ENCODE peak calls at places on chromosomes 16 and 17, in six cellular contexts. V is psoas muscle; F is cardiac muscle cell; A is heart right ventricle; K is effector memory CD4-positive, alpha-beta T cell; E is A549. J is an unnamed sample.

GRCh38 chr16:14249291-14250032 is 178.3 kb downstream of the MRTFB start:
- DNase-seq in K (peak; percentile 3), V (no peak), A (no peak), F (peak; percentile 58), E (peak; percentile 46), J (peak; percentile 8)

GRCh38 chr17:56203430-56203829 is 50.2 kb downstream of the ANKFN1 start:
- DNase-seq in V (no peak), A (no peak), F (no peak), K (no peak), E (peak; percentile 81), J (no peak)

GRCh38 chr17:1967092-1967662 is 58.0 kb downstream of the RTN4RL1 start:
- DNase-seq in V (no peak), F (no peak), K (no peak), E (no peak), A (no peak), J (no peak)

GRCh38 chr17:47076171-47076570 is 97.1 kb upstream of the RPRML start:
- DNase-seq in A (no peak), V (no peak), F (peak; percentile 15), E (no peak), K (no peak), J (no peak)

GRCh38 chr16:76583995-76584394 is 306.8 kb downstream of the CNTNAP4 start:
- DNase-seq in A (no peak), F (no peak), V (no peak), E (no peak), K (no peak), J (no peak)

GRCh38 chr16:54136276-54136625 is 150.3 kb downstream of the IRX3 start:
- DNase-seq in K (no peak), E (no peak), V (no peak), F (peak; percentile 46), A (no peak), J (no peak)

GRCh38 chr17:49616086-49616485 is 40.4 kb downstream of the NXPH3 start:
- DNase-seq in F (peak; percentile 15), K (no peak), V (no peak), E (peak; percentile 31), A (no peak), J (no peak)

GRCh38 chr17:58630883-58631522 is 60.8 kb downstream of the TEX14 start:
- DNase-seq in K (peak; percentile 1), F (no peak), A (no peak), E (no peak), V (no peak), J (no peak)

GRCh38 chr16:31409433-31409832 is 16.3 kb downstream of the ITGAD start:
- DNase-seq in V (no peak), E (peak; percentile 46), K (no peak), F (peak; percentile 37), A (no peak), J (no peak)

GRCh38 chr16:85524365-85524629 is 88.8 kb upstream of the GSE1 start:
- DNase-seq in K (no peak), E (no peak), A (no peak), F (no peak), V (no peak), J (no peak)
- H3K27ac ChIP-seq in K (no peak overlapping the region), E (peak overlapping the region; percentile 77), A (peak overlapping the region; percentile 46), F (no peak overlapping the region), V (no peak overlapping the region), J (no peak overlapping the region)

GRCh38 chr16:1332618-1333148 is 762 bp upstream of the BAIAP3 start:
- DNase-seq in V (no peak), K (no peak), E (no peak), A (no peak), F (no peak), J (no peak)

GRCh38 chr16:1333854-1334719 is 642 bp downstream of the BAIAP3 start:
- DNase-seq in V (no peak), A (no peak), F (no peak), K (no peak), E (no peak), J (no peak)

GRCh38 chr16:1331712-1332617 is 1.5 kb upstream of the BAIAP3 start:
- DNase-seq in A (peak; percentile 64), E (peak; percentile 82), V (peak; percentile 80), F (peak; percentile 77), K (peak; percentile 26), J (no peak)

GRCh38 chr16:1334739-1335138 is 1.3 kb downstream of the BAIAP3 start:
- DNase-seq in F (no peak), V (no peak), K (no peak), E (no peak), A (no peak), J (no peak)

DNA sequence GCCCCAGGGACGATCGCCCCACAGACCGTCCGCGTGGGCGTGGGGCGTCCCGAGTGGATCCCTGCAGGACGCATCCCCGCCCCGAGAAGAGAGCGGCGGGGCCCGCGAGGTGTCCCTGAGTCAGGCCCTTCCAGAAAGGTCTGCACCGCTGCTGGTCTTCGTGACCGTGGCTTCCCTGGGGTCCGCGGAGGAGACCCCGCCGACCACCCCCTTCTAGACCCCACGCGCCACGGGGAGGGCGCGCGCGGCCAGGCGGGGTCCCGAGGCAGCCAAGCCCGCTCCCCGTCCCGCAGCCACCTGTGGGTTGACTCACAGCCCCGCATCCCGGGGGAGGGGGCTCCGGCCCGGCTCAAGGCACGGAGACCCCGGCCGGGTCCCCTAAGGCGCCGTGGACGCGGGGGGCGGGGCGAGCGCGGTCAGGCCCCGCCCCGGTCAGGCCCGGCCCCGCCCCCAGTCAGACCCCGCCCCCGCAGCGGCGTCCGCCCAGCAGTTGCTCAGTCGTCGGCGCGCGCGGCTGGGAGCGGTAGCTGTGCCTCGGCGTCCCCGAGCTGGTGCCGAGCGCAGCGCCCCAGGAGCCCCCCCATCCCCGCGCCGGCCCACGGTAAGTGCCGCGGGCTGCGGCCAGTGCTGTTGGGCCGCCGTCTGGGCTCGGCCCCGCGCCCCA is at the start of gene BAIAP3:
- DNase-seq in A (peak; percentile 66), F (peak; percentile 25), V (peak; percentile 72), K (peak; percentile 27), E (peak; percentile 51), J (no peak)
- H3K27ac ChIP-seq in A (peak within 1 kb of the TSS; percentile 66), F (no peak within 1 kb of the TSS), V (no peak within 1 kb of the TSS), K (no peak within 1 kb of the TSS), E (peak within 1 kb of the TSS; percentile 60), J (no peak within 1 kb of the TSS)

DNA sequence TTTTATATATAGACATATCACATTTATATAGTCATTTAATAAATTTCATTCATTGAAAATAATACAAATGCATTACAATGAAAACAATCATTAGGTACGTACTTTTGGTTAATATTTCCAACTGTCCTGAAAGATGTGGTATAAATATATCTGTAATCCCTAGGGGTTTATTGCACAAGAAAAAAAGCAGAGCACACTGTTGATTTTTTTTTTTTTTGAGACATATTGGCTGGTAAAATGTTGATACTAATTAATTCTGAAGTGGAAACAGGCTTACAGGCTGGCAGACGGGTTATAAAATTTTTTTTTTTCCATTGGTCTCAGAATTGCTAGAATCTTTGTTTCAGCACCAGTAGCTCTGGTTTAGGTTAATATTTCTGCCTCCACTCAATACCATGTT is 193.6 kb downstream of the MAP2K6 start:
- DNase-seq in A (no peak), V (no peak), F (no peak), K (no peak), E (no peak), J (no peak)
- H3K27ac ChIP-seq in A (no peak overlapping the region), V (peak overlapping the region; percentile 92), F (no peak overlapping the region), K (no peak overlapping the region), E (peak overlapping the region; percentile 79), J (no peak overlapping the region)

DNA sequence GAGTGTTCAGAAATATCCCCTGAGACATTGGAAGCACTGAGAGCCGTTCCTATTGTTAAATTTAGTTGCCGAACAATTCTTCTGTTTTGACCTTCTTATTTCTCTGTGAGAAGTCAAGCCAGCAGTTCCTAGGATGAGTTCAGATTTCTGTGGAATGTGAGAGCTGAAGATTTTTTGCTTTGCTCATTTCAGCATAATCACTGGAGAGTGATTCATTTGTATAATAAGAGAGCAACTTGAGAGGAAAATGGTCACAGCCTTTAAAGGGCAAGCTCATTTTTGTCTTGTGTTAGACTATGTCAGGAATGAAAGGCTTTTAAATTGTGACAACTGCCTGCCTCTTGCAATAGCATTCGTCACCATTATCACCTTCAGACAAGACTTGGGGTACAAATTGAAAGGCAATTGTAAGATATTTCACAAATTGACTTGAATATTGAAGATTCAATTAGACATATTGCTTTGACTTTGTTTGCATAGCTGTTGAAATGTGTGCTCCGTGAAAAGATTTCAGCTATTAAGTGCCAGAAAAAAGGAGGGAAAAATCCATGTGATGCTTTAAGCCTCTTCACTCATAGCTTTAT is 900.0 kb upstream of the GOT2 start:
- DNase-seq in E (peak; percentile 6), V (no peak), A (no peak), F (peak; percentile 50), K (no peak), J (no peak)
- H3K27ac ChIP-seq in E (peak overlapping the region; percentile 6), V (no peak overlapping the region), A (no peak overlapping the region), F (peak overlapping the region; percentile 85), K (no peak overlapping the region), J (no peak overlapping the region)

GRCh38 chr17:17709815-17710321 is 28.6 kb downstream of the RAI1 start:
- DNase-seq in A (no peak), K (no peak), E (no peak), V (no peak), F (no peak), J (no peak)

GRCh38 chr17:17711708-17712141 is 30.5 kb downstream of the RAI1 start:
- DNase-seq in K (no peak), E (no peak), V (no peak), F (no peak), A (no peak), J (no peak)

GRCh38 chr17:17710728-17711541 is 29.7 kb downstream of the RAI1 start:
- DNase-seq in A (no peak), E (peak; percentile 95), F (peak; percentile 88), V (no peak), K (no peak), J (peak; percentile 34)

GRCh38 chr17:17708816-17709215 is 27.6 kb downstream of the RAI1 start:
- DNase-seq in E (no peak), K (no peak), F (no peak), A (no peak), V (no peak), J (no peak)

GRCh38 chr17:17710355-17710727 is 29.1 kb downstream of the RAI1 start:
- DNase-seq in E (no peak), A (no peak), K (no peak), F (no peak), V (no peak), J (no peak)
- H3K27ac ChIP-seq in E (peak overlapping the region; percentile 94), A (no peak overlapping the region), K (no peak overlapping the region), F (no peak overlapping the region), V (no peak overlapping the region), J (peak overlapping the region; percentile 67)

DNA sequence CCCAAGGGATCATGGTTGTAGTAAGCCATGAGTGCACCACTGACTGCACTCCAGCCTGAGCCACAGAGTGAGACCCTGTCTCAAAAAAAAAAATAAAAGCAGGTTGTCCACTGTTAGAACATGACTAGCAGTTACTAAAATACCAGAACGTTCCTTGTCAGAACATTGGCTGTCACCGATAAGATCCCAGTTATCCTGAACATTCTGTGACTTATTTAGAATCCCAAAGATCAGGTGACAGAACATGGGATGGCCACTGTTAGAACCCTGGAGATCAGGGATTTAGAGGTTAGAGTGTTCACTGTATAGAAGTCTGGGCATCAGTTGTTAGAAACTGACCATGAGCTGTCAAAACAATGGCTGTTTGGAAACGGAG is 8.6 kb downstream of the CES4A start:
- DNase-seq in V (no peak), F (no peak), K (no peak), E (no peak), A (no peak), J (no peak)
- H3K27ac ChIP-seq in V (peak overlapping the region; percentile 60), F (peak overlapping the region; percentile 17), K (no peak overlapping the region), E (peak overlapping the region; percentile 72), A (peak overlapping the region; percentile 22), J (peak overlapping the region; percentile 97)